ENCODE peak calls at places on chromosomes 4 and X, in six cellular contexts. D, K, V, P, M and Y are unnamed samples.

GRCh38 chr4:14871676-14872430 is 130.4 kb upstream of the CPEB2 start:
- DNase-seq in P (no peak), K (peak; percentile 2), M (no peak), D (no peak), V (peak; percentile 71), Y (peak; percentile 37)

GRCh38 chr4:54104907-54105306 is 4.9 kb downstream of the GSX2 start:
- DNase-seq in P (no peak), D (no peak), K (no peak), M (no peak), V (no peak), Y (no peak)

GRCh38 chr4:4533461-4534169 is 8.2 kb downstream of the STX18 start:
- DNase-seq in K (no peak), P (no peak), V (no peak), D (no peak), M (no peak), Y (no peak)

GRCh38 chrX:132740316-132741123 is 217.9 kb downstream of the HS6ST2 start:
- DNase-seq in D (no peak), K (peak; percentile 1), P (no peak), V (no peak), M (no peak), Y (no peak)

GRCh38 chr4:11805837-11806236 is 377.1 kb upstream of the HS3ST1 start:
- DNase-seq in D (no peak), K (peak; percentile 29), P (peak; percentile 37), M (no peak), V (peak; percentile 6), Y (no peak)

GRCh38 chr4:128810331-128810870 is 901 bp downstream of the JADE1 start:
- DNase-seq in D (peak; percentile 70), P (no peak), K (peak; percentile 18), V (peak; percentile 77), M (peak; percentile 72), Y (peak; percentile 9)

GRCh38 chr4:153137168-153137567 is 67.1 kb upstream of the TRIM2 start:
- DNase-seq in K (peak; percentile 90), D (no peak), V (no peak), P (no peak), M (no peak), Y (no peak)

GRCh38 chrX:784829-785228 is 154.2 kb downstream of the SHOX start:
- DNase-seq in K (no peak), D (no peak), P (no peak), M (no peak), V (no peak), Y (no peak)

GRCh38 chrX:63013549-63013948 is 337.6 kb downstream of the SPIN4 start:
- DNase-seq in D (no peak), M (no peak), K (no peak), P (no peak), V (no peak), Y (no peak)

GRCh38 chr4:92106816-92107215 is 196.9 kb upstream of the GRID2 start:
- DNase-seq in D (no peak), P (no peak), V (no peak), M (no peak), K (no peak), Y (no peak)

GRCh38 chr4:92111493-92111892 is 192.3 kb upstream of the GRID2 start:
- DNase-seq in M (no peak), V (no peak), K (no peak), P (no peak), D (no peak), Y (no peak)
- TF ChIP-seq CTCF in M (no peak), V (no peak), K (no peak), P (no peak), D (no peak), Y (no peak)

DNA sequence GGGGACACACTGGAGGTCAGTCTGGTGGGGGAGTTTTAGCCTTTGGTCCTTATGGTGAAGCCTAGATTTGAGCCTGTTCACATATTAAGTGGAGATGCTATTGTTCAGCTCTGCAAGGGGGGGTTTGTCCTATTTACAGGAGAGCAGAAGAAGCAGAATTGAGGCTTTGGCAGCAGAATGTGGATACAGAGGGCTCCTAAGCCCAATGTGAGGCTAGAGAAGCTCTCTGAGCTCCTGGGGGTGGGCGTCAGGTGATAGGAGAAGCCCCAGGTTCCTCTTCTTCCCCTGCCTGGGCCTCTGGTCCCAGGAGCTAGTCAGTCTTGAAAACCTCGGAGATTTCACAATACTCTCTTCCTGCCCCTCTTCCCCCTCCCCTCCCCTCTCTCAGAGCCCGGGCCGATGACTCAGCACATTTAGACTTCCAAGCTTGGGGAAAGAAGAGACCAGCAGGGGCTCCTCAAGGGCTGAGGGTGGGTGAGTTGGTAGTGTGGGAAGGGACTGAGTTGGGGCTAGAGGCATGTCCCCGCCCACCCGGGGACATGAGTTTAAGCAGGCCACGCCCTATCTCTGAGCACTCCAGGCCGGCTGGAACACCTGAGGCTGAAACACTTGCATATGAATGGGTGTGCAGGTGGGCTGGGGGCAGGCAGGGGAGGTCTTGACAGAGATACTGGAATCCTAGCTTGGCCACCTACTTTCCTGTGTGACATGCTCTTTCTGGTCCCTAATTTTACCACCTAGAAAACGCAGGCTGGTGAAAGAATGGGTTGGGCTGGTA is 3.4 kb downstream of the TFE3 start:
- DNase-seq in K (peak; percentile 74), D (peak; percentile 89), P (no peak), V (peak; percentile 49), M (peak; percentile 53), Y (peak; percentile 69)
- TF ChIP-seq CTCF in K (no peak), D (no peak), P (no peak), V (no peak), M (no peak), Y (no peak)

GRCh38 chrX:124223524-124223923 is 108.9 kb upstream of the TEX13D start:
- DNase-seq in K (no peak), P (no peak), V (no peak), D (no peak), M (no peak), Y (peak; percentile 18)
- TF ChIP-seq CTCF in K (no peak), P (no peak), V (no peak), D (no peak), M (no peak), Y (no peak)

GRCh38 chr4:1191621-1192020 is 19.2 kb upstream of the SPON2 start:
- DNase-seq in V (peak; percentile 0), M (no peak), P (no peak), D (no peak), K (no peak), Y (no peak)
- TF ChIP-seq CTCF in V (no peak), M (no peak), P (no peak), D (no peak), K (no peak), Y (no peak)

DNA sequence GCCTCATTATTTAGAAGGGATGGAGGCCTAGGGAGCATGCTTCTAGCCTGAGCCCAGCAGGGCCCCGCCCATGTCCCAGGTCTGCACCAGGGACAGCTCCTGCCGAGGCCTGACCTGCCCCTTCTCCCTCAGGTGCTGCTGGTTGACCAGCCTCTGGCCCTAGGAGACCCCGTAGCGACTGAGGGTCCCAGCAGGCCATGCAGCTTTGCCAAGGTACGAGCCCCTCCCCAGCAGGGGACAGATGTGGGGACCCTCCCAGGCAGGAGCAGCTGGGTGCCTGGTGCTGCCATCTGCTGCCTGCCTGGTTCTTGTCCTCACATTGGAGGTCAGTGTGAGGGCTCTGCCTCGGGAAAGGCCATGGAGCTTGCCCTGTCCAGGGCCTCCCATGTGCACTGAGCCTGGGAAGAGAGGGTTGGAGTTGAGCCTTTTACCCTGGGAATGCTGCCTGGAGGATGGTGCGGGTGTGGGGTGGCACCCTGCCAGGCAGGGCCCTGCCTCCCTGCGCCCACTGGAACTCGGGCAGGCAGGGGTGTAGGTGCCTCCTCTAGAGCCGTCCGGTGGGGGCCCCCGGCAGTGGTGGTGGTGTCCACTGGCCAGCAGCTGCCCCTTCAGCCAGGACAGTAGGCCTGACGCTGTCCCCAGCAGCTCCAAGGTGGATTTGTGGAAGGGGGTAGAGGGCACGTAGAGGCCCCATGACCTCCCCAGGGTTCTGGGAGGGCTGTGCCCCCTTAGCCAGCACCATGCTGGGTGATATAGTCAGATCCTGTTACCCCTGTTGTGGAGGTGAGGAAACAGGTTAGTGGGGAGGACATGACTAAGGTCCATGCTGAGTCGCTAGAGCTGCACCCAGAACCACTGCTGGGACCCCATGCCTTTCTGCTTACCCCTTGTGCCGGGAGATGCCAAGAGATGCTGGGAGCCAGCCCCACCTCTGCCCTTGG is 2.2 kb upstream of the MSANTD1 start:
- DNase-seq in P (no peak), M (no peak), V (no peak), K (no peak), D (no peak), Y (no peak)
- TF ChIP-seq CTCF in P (peak; percentile 14), M (no peak), V (no peak), K (no peak), D (no peak), Y (no peak)

DNA sequence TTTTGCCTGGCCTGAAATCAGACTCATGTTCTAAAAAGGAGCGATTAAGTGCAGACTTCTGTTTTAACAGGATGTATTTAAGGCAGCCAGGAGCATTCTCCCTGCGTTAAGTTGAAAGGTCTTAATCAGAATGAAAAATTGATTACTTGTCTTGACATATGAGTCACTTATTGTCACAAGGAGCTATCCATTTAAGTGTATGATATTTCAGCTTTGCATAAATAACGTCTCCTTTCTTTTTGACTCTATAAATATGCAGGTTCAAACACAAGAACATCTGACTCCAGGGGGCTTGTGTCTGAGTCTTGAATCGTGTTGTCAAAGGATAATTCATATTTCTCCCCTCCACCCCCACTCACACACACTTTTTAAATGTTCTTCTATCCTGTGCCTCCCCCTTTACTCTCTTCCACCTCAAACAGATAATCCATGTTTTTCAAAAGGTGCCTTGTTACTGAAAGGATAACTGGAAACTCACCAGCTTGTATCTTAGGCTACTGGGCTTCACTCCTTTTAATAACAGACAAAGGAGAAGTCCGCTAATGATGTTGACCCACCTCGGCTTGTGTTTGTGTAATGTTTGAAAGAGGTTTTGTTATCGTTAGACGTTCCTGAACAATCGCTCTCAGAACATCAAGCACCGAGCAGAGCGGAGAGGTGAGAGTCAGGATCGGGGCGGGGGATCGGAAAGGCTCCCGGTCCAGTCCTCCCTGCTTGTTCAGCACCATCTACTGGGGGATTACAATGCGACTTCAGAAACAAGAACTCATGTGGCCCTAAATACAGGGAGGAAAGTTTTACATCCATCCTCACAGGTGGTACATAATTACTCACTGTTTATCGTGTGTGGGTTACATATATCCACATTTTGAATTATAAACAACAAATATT is 107.5 kb upstream of the RPL34 start:
- DNase-seq in V (peak; percentile 47), D (no peak), M (no peak), K (peak; percentile 29), P (peak; percentile 51), Y (peak; percentile 40)
- TF ChIP-seq CTCF in V (peak; percentile 34), D (no peak), M (peak; percentile 23), K (peak; percentile 16), P (peak; percentile 73), Y (no peak)

GRCh38 chrX:108000751-108001150 is 18.6 kb upstream of the TEX13B start:
- DNase-seq in K (peak; percentile 18), M (no peak), V (no peak), D (no peak), P (no peak), Y (no peak)

GRCh38 chrX:107996124-107996523 is 14.0 kb upstream of the TEX13B start:
- DNase-seq in V (no peak), D (no peak), K (no peak), P (no peak), M (no peak), Y (no peak)

DNA sequence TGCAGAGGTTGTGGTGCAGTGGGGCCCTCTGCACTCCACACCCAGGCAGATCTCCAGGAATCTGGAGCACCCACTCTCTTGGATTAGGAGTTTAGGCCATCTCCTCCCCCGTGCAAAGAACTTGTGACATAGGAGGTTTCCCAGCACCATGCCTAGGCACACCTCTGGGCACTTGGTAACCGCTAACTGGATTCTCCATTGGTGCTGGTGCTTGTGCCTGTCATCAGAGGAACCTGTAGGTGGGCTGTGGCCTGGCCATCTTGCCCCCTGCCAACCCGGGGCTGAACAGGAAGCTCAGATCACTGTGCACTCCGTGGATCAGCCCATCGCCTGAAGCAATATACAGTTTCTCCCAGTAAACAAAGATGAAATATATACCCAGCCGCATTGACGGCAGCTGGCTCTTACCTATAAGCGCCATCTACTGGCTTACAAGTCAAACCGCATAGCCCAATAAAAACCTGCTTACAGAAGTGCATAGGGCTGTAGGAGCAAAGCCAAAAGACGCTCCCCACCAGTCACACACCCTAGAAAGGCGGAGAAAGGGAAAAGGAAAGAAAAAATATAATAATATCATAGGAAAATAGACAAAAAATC is 19.1 kb upstream of the TEX13B start:
- DNase-seq in D (no peak), P (peak; percentile 66), V (peak; percentile 59), M (peak; percentile 34), K (no peak), Y (no peak)
- TF ChIP-seq CTCF in D (no peak), P (peak; percentile 70), V (peak; percentile 42), M (peak; percentile 76), K (no peak), Y (no peak)